ENCODE peak calls at places on chromosomes 5 and 9, in four cellular contexts. G is upper lobe of right lung, S is H7, N is kidney epithelial cell. Y is an unnamed sample.

GRCh38 chr5:6708814-6709213 is 4.4 kb upstream of the TENT4A start:
- DNase-seq in S (no peak), N (no peak), G (peak; percentile 25), Y (no peak)

GRCh38 chr9:91945277-91946074 is 4.6 kb downstream of the ROR2 start:
- DNase-seq in G (no peak), S (peak; percentile 56), N (no peak), Y (no peak)

GRCh38 chr5:170105643-170106611 is at the start of gene FOXI1:
- DNase-seq in S (peak; percentile 56), N (no peak), G (no peak), Y (no peak)

GRCh38 chr5:160837211-160837610 is 14.8 kb downstream of the ATP10B start:
- DNase-seq in S (no peak), G (no peak), N (no peak), Y (no peak)

GRCh38 chr9:136055715-136056545 is 39.2 kb downstream of the NACC2 start:
- DNase-seq in G (peak; percentile 59), S (peak; percentile 80), N (no peak), Y (no peak)

GRCh38 chr5:36054646-36055045 is 12.0 kb downstream of the UGT3A2 start:
- DNase-seq in G (no peak), N (no peak), S (no peak), Y (no peak)

GRCh38 chr5:165460911-165461310 is 1955.5 kb downstream of the MAT2B start:
- DNase-seq in N (no peak), G (no peak), S (no peak), Y (no peak)

GRCh38 chr9:86978986-86979385 is 31.7 kb upstream of the GAS1 start:
- DNase-seq in N (no peak), G (no peak), S (no peak), Y (no peak)

GRCh38 chr5:171571663-171572062 is 152.2 kb downstream of the FGF18 start:
- DNase-seq in S (no peak), N (peak; percentile 35), G (no peak), Y (no peak)

GRCh38 chr5:32505718-32506117 is 61.2 kb upstream of the ZFR start:
- DNase-seq in N (no peak), S (no peak), G (no peak), Y (no peak)

GRCh38 chr9:113511047-113511521 is 47.6 kb downstream of the RGS3 start:
- DNase-seq in N (no peak), S (no peak), G (no peak), Y (no peak)

GRCh38 chr5:2848634-2849033 is 97.2 kb upstream of the IRX2 start:
- DNase-seq in G (no peak), N (no peak), S (peak; percentile 59), Y (no peak)

GRCh38 chr5:102715405-102715804 is 39.7 kb upstream of the PAM start:
- DNase-seq in G (no peak), N (peak; percentile 51), S (no peak), Y (no peak)

GRCh38 chr5:142601432-142601831 is 84.5 kb downstream of the FGF1 start:
- DNase-seq in N (no peak), G (no peak), S (no peak), Y (no peak)

GRCh38 chr9:83444110-83444509 is 94.1 kb downstream of the FRMD3 start:
- DNase-seq in S (no peak), N (no peak), G (no peak), Y (no peak)

GRCh38 chr9:2876726-2877125 is 32.8 kb upstream of the PUM3 start:
- DNase-seq in G (no peak), N (no peak), S (no peak), Y (no peak)

GRCh38 chr9:125277411-125277810 is 15.8 kb downstream of the GAPVD1 start:
- DNase-seq in S (no peak), N (no peak), G (no peak), Y (no peak)

GRCh38 chr9:91847576-91847975 is 102.5 kb downstream of the ROR2 start:
- DNase-seq in G (no peak), S (no peak), N (peak; percentile 56), Y (no peak)

GRCh38 chr5:39998518-39998917 is 573.7 kb upstream of the DAB2 start:
- DNase-seq in S (no peak), N (no peak), G (no peak), Y (no peak)

GRCh38 chr5:147668385-147668784 is 114.1 kb downstream of the JAKMIP2 start:
- DNase-seq in G (no peak), N (no peak), S (no peak), Y (no peak)

GRCh38 chr5:123358751-123359150 is 64.5 kb downstream of the CEP120 start:
- DNase-seq in G (no peak), S (no peak), N (no peak), Y (no peak)

GRCh38 chr5:139014726-139015125 is 139.6 kb upstream of the LRRTM2 start:
- DNase-seq in N (peak; percentile 10), G (no peak), S (no peak), Y (no peak)

GRCh38 chr9:17793713-17794622 is 215.1 kb downstream of the SH3GL2 start:
- DNase-seq in G (no peak), N (no peak), S (no peak), Y (no peak)

GRCh38 chr5:65084774-65085173 is 316.0 kb downstream of the CWC27 start:
- DNase-seq in N (no peak), S (no peak), G (no peak), Y (no peak)

GRCh38 chr5:77718934-77719610 is 57.1 kb downstream of the TBCA start:
- DNase-seq in S (no peak), N (no peak), G (no peak), Y (no peak)

GRCh38 chr5:151027961-151028479 is 7.6 kb downstream of the GPX3 start:
- DNase-seq in N (no peak), G (no peak), S (peak; percentile 13), Y (no peak)
- H3K36me3 ChIP-seq in N (peaks cover 5% of the 10 kb centered on the region), G (peaks cover 85% of the 10 kb centered on the region), S (peaks cover 2% of the 10 kb centered on the region), Y (peaks cover 70% of the 10 kb centered on the region)

GRCh38 chr9:97559111-97559514 is 57.6 kb downstream of the TMOD1 start:
- DNase-seq in N (peak; percentile 12), S (no peak), G (peak; percentile 40), Y (no peak)
- H3K4me3 ChIP-seq in N (no peak overlapping the region), S (no peak overlapping the region), G (no peak overlapping the region), Y (no peak overlapping the region)

GRCh38 chr9:675697-676370 is 165.7 kb upstream of the DMRT1 start:
- DNase-seq in S (no peak), N (no peak), G (no peak), Y (no peak)

GRCh38 chr9:679462-679861 is 162.0 kb upstream of the DMRT1 start:
- DNase-seq in N (no peak), G (no peak), S (no peak), Y (no peak)

GRCh38 chr9:673966-674526 is 167.5 kb upstream of the DMRT1 start:
- DNase-seq in S (peak; percentile 52), N (no peak), G (no peak), Y (peak; percentile 86)

GRCh38 chr9:677461-678097 is 163.9 kb upstream of the DMRT1 start:
- DNase-seq in N (no peak), S (no peak), G (no peak), Y (no peak)

DNA sequence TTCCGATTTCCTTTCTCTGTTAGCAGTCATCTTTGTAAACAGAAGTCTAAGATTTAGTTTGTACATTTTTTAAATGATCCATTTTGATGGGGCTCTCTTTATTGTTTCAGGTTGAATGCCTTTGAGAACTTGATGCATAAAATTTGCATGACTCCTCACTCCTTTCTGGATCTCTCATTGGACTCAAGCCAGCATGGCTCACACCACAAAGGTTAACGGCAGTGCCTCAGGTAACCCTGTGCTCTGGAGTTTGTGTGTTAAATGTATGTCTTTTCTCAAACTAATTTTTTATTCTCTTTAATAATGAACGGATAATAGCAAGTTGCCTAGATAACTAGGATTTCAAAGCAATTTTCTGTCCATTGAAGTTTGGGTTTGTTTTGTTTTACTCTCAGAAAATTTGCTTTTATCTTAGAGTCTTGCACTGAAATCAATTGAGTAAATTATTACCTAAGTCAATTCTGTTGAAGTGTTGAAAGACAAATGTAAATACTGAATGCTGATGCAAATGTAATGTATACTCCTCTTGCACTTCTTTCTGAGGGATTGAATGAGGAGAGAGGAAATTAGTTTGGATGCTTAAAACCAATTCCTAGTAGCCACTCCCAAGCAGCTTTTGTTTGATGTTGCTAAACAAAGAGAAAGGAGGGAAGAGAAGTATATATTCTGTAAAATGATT is 164.6 kb upstream of the DMRT1 start:
- DNase-seq in S (no peak), N (no peak), G (no peak), Y (no peak)
- H3K36me3 ChIP-seq in S (no peaks in the 10 kb centered on the region), N (no peaks in the 10 kb centered on the region), G (no peaks in the 10 kb centered on the region), Y (no peaks in the 10 kb centered on the region)

GRCh38 chr5:168291281-168291960 is at the start of gene WWC1:
- DNase-seq in S (peak; percentile 96), N (no peak), G (peak; percentile 95), Y (no peak)

GRCh38 chr5:168287362-168287761 is 4.1 kb upstream of the WWC1 start:
- DNase-seq in G (no peak), S (no peak), N (no peak), Y (no peak)

GRCh38 chr5:168290902-168291280 is 554 bp upstream of the WWC1 start:
- DNase-seq in S (no peak), N (no peak), G (no peak), Y (no peak)

GRCh38 chr5:168286386-168286785 is 5.1 kb upstream of the WWC1 start:
- DNase-seq in N (no peak), S (peak; percentile 78), G (no peak), Y (no peak)

DNA sequence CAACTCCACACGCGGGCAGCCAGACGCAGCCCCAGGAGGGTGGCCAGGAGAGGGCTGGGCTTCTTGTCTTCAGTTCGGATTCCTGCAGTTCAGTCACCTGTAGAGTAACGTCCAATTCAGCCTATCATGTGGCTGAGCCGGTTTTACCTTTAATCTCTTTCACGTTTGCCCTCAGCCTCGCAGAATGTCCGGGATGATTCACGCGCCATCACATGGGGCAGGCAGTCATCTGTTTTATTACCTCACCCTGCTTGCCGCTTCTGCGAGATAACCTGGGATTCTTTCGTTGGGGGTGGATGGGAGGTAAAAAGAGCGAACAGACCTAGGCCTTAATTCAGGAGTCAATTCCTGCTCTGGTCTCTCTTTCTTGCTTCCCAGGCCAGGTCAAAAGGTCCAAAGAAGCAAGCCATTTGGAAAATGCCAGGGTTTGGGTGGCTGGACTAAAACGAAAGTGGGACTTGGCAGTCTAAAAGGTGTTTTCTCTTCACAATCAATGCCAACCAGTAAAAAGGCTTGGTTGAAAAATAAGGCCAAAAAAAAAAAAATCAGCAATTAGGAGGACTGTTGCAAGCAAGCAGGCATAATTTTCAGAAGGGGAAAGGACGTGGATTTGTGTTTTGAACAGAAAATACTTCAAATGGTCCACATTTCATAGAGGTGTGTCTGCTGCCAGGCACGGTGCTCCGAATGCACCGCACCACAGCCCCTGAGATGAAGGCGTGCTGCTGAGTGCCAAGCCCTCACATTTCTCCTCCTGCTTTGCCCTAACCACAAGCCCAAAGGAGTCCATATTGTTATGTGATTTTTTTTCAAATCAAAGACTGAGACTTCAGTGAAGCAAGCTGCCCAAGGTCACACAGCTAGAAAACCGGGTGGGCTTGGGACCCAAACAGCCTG is 2.8 kb upstream of the WWC1 start:
- DNase-seq in N (peak; percentile 87), S (no peak), G (no peak), Y (no peak)
- H3K4me3 ChIP-seq in N (no peak overlapping the region), S (no peak overlapping the region), G (peak overlapping the region; percentile 25), Y (no peak overlapping the region)

DNA sequence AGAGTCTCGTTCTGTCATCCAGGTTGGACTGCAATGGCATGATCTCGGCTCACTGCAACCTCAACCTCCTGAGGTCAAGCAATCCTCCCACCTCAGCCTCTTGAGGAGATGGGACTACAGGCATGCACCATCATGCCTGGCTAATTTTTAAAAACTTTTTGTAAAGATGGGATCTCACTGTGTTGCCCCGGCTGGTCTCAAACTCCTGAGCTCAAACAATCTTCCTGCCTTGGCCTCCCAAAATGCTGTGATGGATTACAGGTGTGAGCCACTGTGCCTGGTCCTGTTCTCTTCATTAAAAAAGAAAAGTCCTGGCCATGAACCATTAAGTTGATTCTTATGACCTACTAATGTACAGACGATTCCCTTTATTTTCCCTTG is 54.7 kb downstream of the ERAP1 start:
- DNase-seq in N (no peak), S (no peak), G (no peak), Y (no peak)
- H3K36me3 ChIP-seq in N (peaks cover 3% of the 10 kb centered on the region), S (no peaks in the 10 kb centered on the region), G (peaks cover 81% of the 10 kb centered on the region), Y (peaks cover 40% of the 10 kb centered on the region)